ENCODE peak calls at places on chromosomes 12 and 14, in four cellular contexts. One of them, this sample, is unnamed.

GRCh38 chr12:67910360-67911292 is 78.6 kb upstream of the IFNG-AS1 start:
- DNase-seq in body of pancreas: no peak
- DNase-seq in WERI-Rb-1: no peak
- DNase-seq in adrenal gland: no peak
- DNase-seq in this sample: peak

GRCh38 chr14:21095430-21096205 is 2.8 kb downstream of the ZNF219 start:
- DNase-seq in body of pancreas: no peak
- DNase-seq in WERI-Rb-1: peak
- DNase-seq in adrenal gland: peak
- DNase-seq in this sample: peak

GRCh38 chr14:64767215-64767964 is 63.2 kb downstream of the PLEKHG3 start:
- DNase-seq in body of pancreas: no peak
- DNase-seq in WERI-Rb-1: no peak
- DNase-seq in adrenal gland: no peak
- DNase-seq in this sample: no peak

GRCh38 chr12:55681142-55682077 is 26.3 kb downstream of the ITGA7 start:
- DNase-seq in body of pancreas: peak
- DNase-seq in WERI-Rb-1: peak
- DNase-seq in adrenal gland: peak
- DNase-seq in this sample: peak

GRCh38 chr14:100677152-100677924 is 49.4 kb upstream of the DLK1 start:
- DNase-seq in body of pancreas: peak
- DNase-seq in WERI-Rb-1: no peak
- DNase-seq in adrenal gland: peak
- DNase-seq in this sample: peak

GRCh38 chr12:44003721-44004120 is 167.8 kb downstream of the TMEM117 start:
- DNase-seq in body of pancreas: no peak
- DNase-seq in WERI-Rb-1: no peak
- DNase-seq in adrenal gland: no peak
- DNase-seq in this sample: no peak

GRCh38 chr12:107515446-107515958 is 170.1 kb upstream of the PWP1 start:
- DNase-seq in body of pancreas: peak
- DNase-seq in WERI-Rb-1: no peak
- DNase-seq in adrenal gland: no peak
- DNase-seq in this sample: peak

GRCh38 chr12:96083020-96083489 is 47.7 kb upstream of the LTA4H start:
- DNase-seq in body of pancreas: no peak
- DNase-seq in WERI-Rb-1: no peak
- DNase-seq in adrenal gland: no peak
- DNase-seq in this sample: no peak

GRCh38 chr12:110224379-110225304 is 56.4 kb upstream of the ATP2A2 start:
- DNase-seq in body of pancreas: peak
- DNase-seq in WERI-Rb-1: no peak
- DNase-seq in adrenal gland: peak
- DNase-seq in this sample: peak

GRCh38 chr14:22939684-22940083 is 10.5 kb upstream of the PRMT5 start:
- DNase-seq in body of pancreas: no peak
- DNase-seq in WERI-Rb-1: no peak
- DNase-seq in adrenal gland: no peak
- DNase-seq in this sample: peak

DNA sequence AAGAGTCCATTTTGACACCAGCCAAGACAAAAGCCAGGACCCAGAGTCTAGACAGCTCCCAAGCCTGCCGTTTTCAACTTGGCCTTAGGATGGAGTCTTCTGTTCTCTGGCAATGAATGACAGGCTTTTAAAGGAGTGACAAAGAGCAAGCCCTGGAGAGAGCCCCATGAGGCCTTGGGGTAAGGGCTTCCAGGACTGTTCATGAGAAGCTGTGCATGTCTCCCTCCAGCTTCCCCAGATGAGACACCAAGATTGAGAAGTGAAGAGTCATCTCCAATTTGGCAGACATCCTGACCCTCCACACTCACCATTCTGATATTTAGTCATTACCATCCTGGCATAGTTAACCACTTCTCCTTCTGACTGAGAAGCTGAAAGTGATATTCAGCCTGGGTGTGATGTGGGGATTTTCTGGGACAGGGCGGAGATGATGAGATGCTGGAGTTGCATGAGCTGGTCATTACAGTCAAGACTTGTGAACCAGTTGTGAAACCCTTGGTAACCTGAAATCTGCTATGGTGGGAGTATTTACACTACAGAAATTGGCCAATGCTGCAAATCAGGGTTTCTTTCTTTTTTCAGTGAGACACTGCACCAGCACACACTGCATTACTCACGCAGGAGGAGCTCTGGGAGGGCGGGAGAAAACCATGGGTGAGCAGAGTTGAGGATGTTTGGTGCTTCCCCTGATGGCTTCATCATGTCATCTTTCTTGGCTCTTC is 77.8 kb downstream of the VCPKMT start:
- DNase-seq in body of pancreas: no peak
- DNase-seq in WERI-Rb-1: no peak
- DNase-seq in adrenal gland: peak
- DNase-seq in this sample: peak
- TF ChIP-seq CTCF in body of pancreas: no peak
- TF ChIP-seq CTCF in WERI-Rb-1: no peak
- TF ChIP-seq CTCF in adrenal gland: no peak
- TF ChIP-seq CTCF in this sample: peak

GRCh38 chr12:114733919-114734318 is 49.9 kb upstream of the TBX3 start:
- DNase-seq in body of pancreas: no peak
- DNase-seq in WERI-Rb-1: no peak
- DNase-seq in adrenal gland: no peak
- DNase-seq in this sample: no peak
- H3K4me3 ChIP-seq in body of pancreas: no peak
- H3K4me3 ChIP-seq in WERI-Rb-1: no peak
- H3K4me3 ChIP-seq in adrenal gland: no peak
- H3K4me3 ChIP-seq in this sample: no peak

DNA sequence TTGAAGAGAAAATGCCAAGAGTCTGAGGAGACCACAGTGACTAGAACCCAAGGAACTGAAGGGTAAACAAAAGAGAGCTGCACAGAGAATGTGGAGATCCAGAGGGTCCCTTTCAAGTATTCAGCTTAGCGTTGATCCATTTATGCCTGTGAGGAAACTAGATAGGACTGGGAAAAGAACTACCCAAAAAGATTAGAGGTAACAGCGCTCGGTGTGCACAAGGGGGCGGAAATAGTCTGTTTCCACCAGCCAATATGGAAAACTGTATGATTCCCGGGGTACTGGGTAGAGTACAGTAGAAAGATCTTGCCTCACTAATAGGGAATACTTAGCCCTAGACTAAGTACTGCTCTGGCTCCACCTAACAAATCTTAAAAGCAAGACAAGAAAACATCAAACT is 135.5 kb downstream of the DPF3 start:
- DNase-seq in body of pancreas: no peak
- DNase-seq in WERI-Rb-1: no peak
- DNase-seq in adrenal gland: no peak
- DNase-seq in this sample: no peak
- TF ChIP-seq CTCF in body of pancreas: no peak
- TF ChIP-seq CTCF in WERI-Rb-1: no peak
- TF ChIP-seq CTCF in adrenal gland: no peak
- TF ChIP-seq CTCF in this sample: no peak

DNA sequence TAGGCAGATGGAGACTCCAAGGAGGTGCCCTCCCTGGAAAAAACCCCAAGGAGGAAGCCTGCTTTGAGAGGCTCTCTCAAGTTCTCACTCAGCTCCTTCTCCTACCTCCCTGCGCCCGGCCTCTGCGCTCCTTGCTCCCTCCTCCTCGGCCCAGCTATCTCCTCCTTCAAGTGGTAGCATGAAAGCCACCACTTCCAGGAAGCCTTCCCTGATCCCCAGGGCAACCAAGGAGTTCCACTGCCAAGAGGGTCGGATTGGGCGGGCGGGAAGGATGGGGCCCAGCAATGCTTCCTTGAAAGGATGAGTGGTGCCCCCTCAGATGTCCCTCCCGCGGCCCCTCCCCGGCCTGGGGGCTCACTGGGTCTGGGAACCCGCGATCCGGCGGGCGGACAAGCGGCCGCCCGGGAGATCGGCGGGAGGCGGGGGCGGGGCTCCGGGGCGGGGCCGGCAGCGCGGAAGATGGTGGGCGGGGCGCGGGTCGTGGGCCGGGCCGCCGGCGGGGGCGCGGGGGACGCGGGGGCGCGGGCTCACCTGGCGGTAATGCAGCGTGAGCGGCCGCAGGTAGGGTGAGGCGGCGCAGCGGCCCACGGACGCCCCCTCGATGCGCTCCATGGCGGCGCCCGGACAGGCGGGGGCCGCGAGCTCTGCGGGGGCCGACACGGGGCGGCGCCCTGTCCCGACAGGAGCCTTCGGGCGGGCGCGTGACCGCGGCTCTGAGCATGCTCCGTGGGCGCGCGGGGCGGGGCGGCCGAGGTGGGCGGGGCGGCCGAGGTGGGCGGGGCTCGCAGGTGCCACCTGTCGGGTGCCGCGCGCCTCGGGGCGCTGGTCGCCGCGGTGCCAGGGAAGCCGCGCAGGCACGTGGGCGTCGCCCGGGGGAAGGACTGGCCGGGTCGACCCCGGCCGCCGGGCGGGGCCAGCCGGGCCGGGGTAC is at the start of gene NUDT14:
- DNase-seq in body of pancreas: peak
- DNase-seq in WERI-Rb-1: peak
- DNase-seq in adrenal gland: peak
- DNase-seq in this sample: peak
- H3K4me3 ChIP-seq in body of pancreas: no peak
- H3K4me3 ChIP-seq in WERI-Rb-1: peak
- H3K4me3 ChIP-seq in adrenal gland: no peak
- H3K4me3 ChIP-seq in this sample: peak

GRCh38 chr12:9130244-9130643 is 14.5 kb upstream of the A2M start:
- DNase-seq in body of pancreas: no peak
- DNase-seq in WERI-Rb-1: no peak
- DNase-seq in adrenal gland: no peak
- DNase-seq in this sample: no peak

GRCh38 chr12:9132008-9132535 is 16.4 kb upstream of the A2M start:
- DNase-seq in body of pancreas: no peak
- DNase-seq in WERI-Rb-1: no peak
- DNase-seq in adrenal gland: no peak
- DNase-seq in this sample: no peak

GRCh38 chr12:9135903-9136310 is 20.2 kb upstream of the A2M start:
- DNase-seq in body of pancreas: no peak
- DNase-seq in WERI-Rb-1: no peak
- DNase-seq in adrenal gland: no peak
- DNase-seq in this sample: no peak

GRCh38 chr12:9133243-9133938 is 17.7 kb upstream of the A2M start:
- DNase-seq in body of pancreas: no peak
- DNase-seq in WERI-Rb-1: no peak
- DNase-seq in adrenal gland: no peak
- DNase-seq in this sample: no peak

DNA sequence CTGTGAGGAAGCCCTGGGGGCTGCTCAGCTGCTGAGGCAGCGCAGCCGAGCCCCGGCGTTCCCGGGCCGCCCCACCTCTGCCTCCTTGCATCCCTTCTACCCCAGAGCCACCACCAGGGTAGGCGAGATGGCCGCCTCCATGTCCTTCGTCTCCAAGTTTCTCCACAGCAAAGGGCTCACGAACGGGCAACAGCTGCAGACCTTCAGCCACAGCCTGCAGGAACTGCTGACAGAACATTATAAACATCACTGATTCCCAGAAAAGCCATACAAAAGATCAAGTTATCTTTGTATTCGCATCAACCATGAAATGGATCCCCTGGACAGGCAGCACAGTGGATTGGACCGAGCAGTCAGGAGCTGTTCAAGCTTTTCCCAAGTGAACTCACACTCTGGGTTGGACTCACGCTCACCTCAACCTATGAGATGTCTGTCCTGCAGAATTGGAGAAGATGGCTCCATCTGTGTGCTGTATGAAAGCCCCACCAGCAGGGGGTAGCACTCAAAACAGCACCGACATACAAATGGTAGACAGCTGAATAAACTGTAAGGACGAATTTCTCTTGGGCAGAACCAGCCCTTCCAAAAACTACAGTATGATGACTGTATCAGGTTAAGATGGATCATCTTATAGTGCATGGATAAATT is 19.4 kb upstream of the A2M start:
- DNase-seq in body of pancreas: peak
- DNase-seq in WERI-Rb-1: no peak
- DNase-seq in adrenal gland: no peak
- DNase-seq in this sample: peak
- TF ChIP-seq CTCF in body of pancreas: peak
- TF ChIP-seq CTCF in WERI-Rb-1: peak
- TF ChIP-seq CTCF in adrenal gland: no peak
- TF ChIP-seq CTCF in this sample: peak

GRCh38 chr14:74765721-74766120 is 2.6 kb downstream of the YLPM1 start:
- DNase-seq in body of pancreas: no peak
- DNase-seq in WERI-Rb-1: no peak
- DNase-seq in adrenal gland: no peak
- DNase-seq in this sample: no peak
- H3K4me3 ChIP-seq in body of pancreas: no peak
- H3K4me3 ChIP-seq in WERI-Rb-1: no peak
- H3K4me3 ChIP-seq in adrenal gland: no peak
- H3K4me3 ChIP-seq in this sample: peak

GRCh38 chr12:72268386-72268785 is 3.8 kb upstream of the TRHDE start:
- DNase-seq in body of pancreas: no peak
- DNase-seq in WERI-Rb-1: no peak
- DNase-seq in adrenal gland: no peak
- DNase-seq in this sample: no peak

GRCh38 chr12:72270246-72270645 is 1.9 kb upstream of the TRHDE start:
- DNase-seq in body of pancreas: peak
- DNase-seq in WERI-Rb-1: no peak
- DNase-seq in adrenal gland: no peak
- DNase-seq in this sample: no peak

GRCh38 chr12:72269491-72269890 is 2.7 kb upstream of the TRHDE start:
- DNase-seq in body of pancreas: no peak
- DNase-seq in WERI-Rb-1: no peak
- DNase-seq in adrenal gland: no peak
- DNase-seq in this sample: no peak

GRCh38 chr12:72264548-72265175 is 7.5 kb upstream of the TRHDE start:
- DNase-seq in body of pancreas: no peak
- DNase-seq in WERI-Rb-1: peak
- DNase-seq in adrenal gland: no peak
- DNase-seq in this sample: peak

DNA sequence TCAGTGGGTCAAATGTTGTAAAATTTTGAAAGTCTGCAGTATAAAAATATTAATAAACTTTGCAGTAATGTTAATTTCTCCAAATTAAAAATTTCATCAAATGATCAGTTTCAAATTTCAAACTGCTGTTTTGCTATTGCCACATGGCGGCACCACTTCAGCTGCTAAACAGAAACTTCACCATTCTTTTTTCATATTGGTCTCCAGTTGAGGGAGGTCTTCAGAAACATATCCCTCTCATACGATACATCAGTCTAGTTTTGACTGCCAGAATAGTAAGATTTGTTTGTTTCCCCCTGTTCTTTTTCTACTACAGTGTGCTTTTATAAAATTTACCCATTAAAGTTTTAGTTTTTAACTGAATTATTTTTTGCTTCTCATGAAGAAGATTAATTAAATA is 4.2 kb upstream of the TRHDE start:
- DNase-seq in body of pancreas: peak
- DNase-seq in WERI-Rb-1: no peak
- DNase-seq in adrenal gland: no peak
- DNase-seq in this sample: peak
- TF ChIP-seq CTCF in body of pancreas: peak
- TF ChIP-seq CTCF in WERI-Rb-1: no peak
- TF ChIP-seq CTCF in adrenal gland: no peak
- TF ChIP-seq CTCF in this sample: peak